ENCODE peak calls at places on chromosomes 16 and 17, in five cellular contexts. W is transverse colon, R is adrenal gland, P is upper lobe of right lung, M is stomach. L is an unnamed sample. For H3K4me1, the result is how much of the 10 kb centered on the place peaks cover.

GRCh38 chr16:57519796-57520360 is 16.5 kb downstream of the CCDC102A start:
- DNase-seq in W (peak), R (peak), P (peak), M (peak), L (peak)

GRCh38 chr16:3735541-3735940 is 18.2 kb upstream of the TRAP1 start:
- DNase-seq in W (no peak), R (no peak), P (peak), M (no peak), L (no peak)

GRCh38 chr16:24499193-24499814 is 40.1 kb upstream of the RBBP6 start:
- DNase-seq in W (peak), R (peak), P (peak), M (no peak), L (no peak)

GRCh38 chr16:4179020-4179419 is 62.8 kb upstream of the ADCY9 start:
- DNase-seq in W (peak), R (no peak), P (peak), M (no peak), L (no peak)

GRCh38 chr17:60167095-60167741 is 17.4 kb downstream of the CA4 start:
- DNase-seq in W (no peak), R (no peak), P (no peak), M (peak), L (peak)

GRCh38 chr16:81155769-81156168 is 59.6 kb upstream of the GCSH start:
- DNase-seq in W (no peak), R (no peak), P (no peak), M (no peak), L (no peak)

GRCh38 chr17:10216213-10216982 is 18.0 kb upstream of the GAS7 start:
- DNase-seq in W (no peak), R (no peak), P (no peak), M (no peak), L (no peak)

GRCh38 chr16:11526921-11527320 is 59.8 kb downstream of the LITAF start:
- DNase-seq in W (no peak), R (no peak), P (no peak), M (no peak), L (no peak)

GRCh38 chr16:66668777-66669444 is 27.6 kb downstream of the CMTM4 start:
- DNase-seq in W (no peak), R (no peak), P (no peak), M (no peak), L (no peak)

GRCh38 chr16:19166500-19166899 is 1.5 kb upstream of the SYT17 start:
- DNase-seq in W (no peak), R (no peak), P (peak), M (no peak), L (no peak)

GRCh38 chr17:82003411-82004381 is 19.0 kb downstream of the CENPX start:
- DNase-seq in W (peak), R (peak), P (no peak), M (no peak), L (no peak)

GRCh38 chr16:87305505-87306391 is 11.4 kb downstream of the C16orf95 start:
- DNase-seq in W (no peak), R (no peak), P (no peak), M (no peak), L (no peak)

GRCh38 chr16:14600164-14600563 is 29.9 kb downstream of the PARN start:
- DNase-seq in W (no peak), R (no peak), P (no peak), M (no peak), L (no peak)

GRCh38 chr16:17293813-17294558 is 176.8 kb downstream of the XYLT1 start:
- DNase-seq in W (no peak), R (no peak), P (no peak), M (no peak), L (no peak)

DNA sequence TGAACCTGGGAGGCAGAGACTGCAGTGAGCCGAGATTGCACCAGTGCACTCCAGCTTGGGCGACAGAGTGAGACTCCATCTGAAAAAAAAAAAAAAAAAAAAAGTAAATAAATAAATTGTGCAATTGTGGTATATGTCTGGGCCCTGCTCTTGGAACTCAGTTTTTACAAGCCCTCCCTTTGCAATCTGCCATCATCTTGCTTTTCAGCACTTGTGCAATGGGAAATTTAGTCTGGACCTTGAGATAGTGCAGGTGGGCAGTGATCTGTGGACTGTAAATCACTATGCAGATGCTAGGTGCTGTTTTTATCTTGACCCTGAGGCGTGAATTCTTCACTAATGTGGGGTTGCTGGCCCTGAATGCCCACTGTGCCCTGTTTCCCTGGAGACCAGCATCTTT is 6.5 kb upstream of the RAP1GAP2 start:
- DNase-seq in W (no peak), R (no peak), P (no peak), M (no peak), L (no peak)
- H3K4me1 ChIP-seq in W (under half), R (under half), P (under half), M (under half), L (under half)

DNA sequence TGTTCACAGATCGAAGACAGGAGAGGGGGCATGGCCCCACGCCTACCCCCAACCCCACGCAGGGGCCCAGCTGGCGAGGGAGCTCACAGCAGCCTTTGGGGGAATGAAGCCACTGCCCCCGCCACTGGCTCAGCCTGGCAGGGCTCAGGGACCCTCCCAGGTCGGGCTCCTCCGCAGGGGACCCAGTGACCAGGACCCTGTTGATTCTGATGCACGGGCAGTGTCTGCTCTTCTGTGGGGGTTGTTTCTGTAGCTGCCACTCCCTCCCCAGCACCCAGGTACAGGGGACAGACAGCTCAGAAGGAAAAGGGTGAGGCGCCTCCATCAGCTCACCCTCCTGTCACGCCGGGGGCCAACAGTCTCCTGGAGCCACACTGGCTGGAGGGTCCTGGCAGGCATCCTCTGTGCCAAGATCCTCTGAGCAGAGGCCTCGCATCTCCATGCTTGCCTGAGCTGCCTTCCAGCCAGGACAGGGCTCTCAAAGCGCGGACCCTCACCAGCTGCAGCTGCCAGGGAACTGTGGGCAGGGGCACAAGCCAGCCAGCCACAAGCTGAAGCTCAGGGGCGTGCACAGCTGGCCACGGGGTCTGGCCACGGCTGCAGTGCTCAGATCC is 49.1 kb downstream of the ZNF778 start:
- DNase-seq in W (no peak), R (no peak), P (no peak), M (no peak), L (peak)
- TF ChIP-seq CTCF in W (no peak), R (no peak), P (no peak), M (no peak), L (no peak)

DNA sequence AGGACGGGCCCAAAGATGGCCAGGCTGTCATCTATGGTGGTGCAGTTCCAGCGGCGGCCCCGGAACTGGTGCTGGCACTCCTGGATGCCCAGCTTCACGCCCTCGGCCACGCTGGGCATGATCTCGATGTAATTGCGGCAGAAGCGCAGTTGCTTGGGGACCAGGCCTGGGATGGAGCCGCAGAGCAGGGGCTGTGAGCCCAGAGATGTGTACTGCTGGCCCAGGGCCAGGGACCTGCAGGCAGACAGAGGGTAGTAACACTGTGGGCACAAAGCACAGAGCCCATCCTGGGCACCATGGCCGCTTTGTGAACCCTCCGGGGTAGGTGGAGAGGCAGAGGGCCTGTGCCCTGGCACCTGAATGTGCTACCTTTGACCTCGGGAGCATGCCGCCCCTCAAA is 44.8 kb downstream of the WNT3 start:
- DNase-seq in W (no peak), R (no peak), P (no peak), M (no peak), L (peak)
- H3K4me1 ChIP-seq in W (under half), R (under half), P (under half), M (under half), L (under half)

GRCh38 chr17:50257574-50258224 is 16.6 kb upstream of the TMEM92 start:
- DNase-seq in W (no peak), R (no peak), P (no peak), M (no peak), L (peak)

GRCh38 chr17:50258647-50259483 is 15.4 kb upstream of the TMEM92 start:
- DNase-seq in W (no peak), R (no peak), P (no peak), M (no peak), L (no peak)

GRCh38 chr17:50255766-50256480 is 18.3 kb upstream of the TMEM92 start:
- DNase-seq in W (no peak), R (no peak), P (no peak), M (no peak), L (no peak)

GRCh38 chr17:50259484-50260324 is 14.6 kb upstream of the TMEM92 start:
- DNase-seq in W (no peak), R (no peak), P (peak), M (no peak), L (no peak)

DNA sequence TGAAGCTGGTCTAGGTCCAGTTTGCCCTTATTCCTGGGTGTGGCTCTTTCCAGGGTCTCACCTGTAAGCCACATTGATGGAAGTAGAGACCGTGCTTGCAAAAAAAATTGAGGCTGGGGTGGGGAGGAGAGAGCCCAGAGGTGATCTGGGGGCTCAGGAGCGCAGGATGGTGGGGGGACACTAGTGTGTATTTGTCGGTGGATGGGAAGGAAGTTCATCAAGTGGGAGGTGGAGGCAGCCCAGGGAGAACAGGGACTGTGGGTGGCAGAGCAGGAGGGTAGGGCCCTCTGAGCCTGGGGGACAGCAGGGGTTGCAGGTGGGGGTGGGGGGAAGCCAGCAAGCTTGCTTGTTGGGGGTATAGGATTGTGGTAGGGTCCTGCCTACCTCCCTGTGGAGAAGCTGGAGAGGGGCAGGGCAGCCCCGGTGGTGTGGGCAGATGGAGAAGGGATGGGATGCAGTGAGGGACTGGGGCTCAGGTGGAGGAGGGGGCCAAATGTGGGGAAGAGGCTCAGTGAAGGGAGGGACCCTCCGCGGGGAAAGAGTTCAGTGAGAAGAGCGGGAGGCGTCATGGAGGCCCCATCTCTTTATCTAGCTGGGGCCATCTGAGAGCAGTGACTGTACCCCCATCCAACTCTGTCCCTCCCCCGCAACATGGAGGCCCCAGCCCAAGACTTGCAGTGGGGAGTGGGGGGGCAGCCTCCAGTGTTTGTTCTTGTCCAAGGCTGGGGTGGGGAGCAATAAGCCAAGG is 17.3 kb upstream of the TMEM92 start:
- DNase-seq in W (no peak), R (no peak), P (peak), M (no peak), L (no peak)
- TF ChIP-seq CTCF in W (no peak), R (no peak), P (no peak), M (no peak), L (no peak)

GRCh38 chr17:44981221-44981968 is 13.3 kb upstream of the C1QL1 start:
- DNase-seq in W (no peak), R (peak), P (no peak), M (no peak), L (no peak)

GRCh38 chr17:44982113-44982702 is 14.1 kb upstream of the C1QL1 start:
- DNase-seq in W (no peak), R (no peak), P (no peak), M (no peak), L (no peak)

GRCh38 chr17:44979426-44980273 is 11.5 kb upstream of the C1QL1 start:
- DNase-seq in W (peak), R (no peak), P (no peak), M (no peak), L (no peak)

GRCh38 chr17:44987194-44987882 is 19.2 kb upstream of the C1QL1 start:
- DNase-seq in W (no peak), R (no peak), P (no peak), M (no peak), L (no peak)

GRCh38 chr17:44983563-44983962 is 15.5 kb upstream of the C1QL1 start:
- DNase-seq in W (no peak), R (no peak), P (no peak), M (no peak), L (no peak)
- H3K4me1 ChIP-seq in W (under half), R (under half), P (under half), M (under half), L (under half)

L was measured in Peyer's patch.